ENCODE peak calls at places on chromosomes 16 and 17, in four cellular contexts. One of them, this sample, is unnamed.

GRCh38 chr16:55329791-55330190 is 5.8 kb downstream of the IRX6 start:
- DNase-seq in RWPE2: no peak
- DNase-seq in body of pancreas: no peak
- DNase-seq in A673: no peak
- DNase-seq in this sample: no peak

GRCh38 chr17:31533546-31534155 is 142.2 kb downstream of the RAB11FIP4 start:
- DNase-seq in RWPE2: peak; percentile 65
- DNase-seq in body of pancreas: peak; percentile 36
- DNase-seq in A673: peak; percentile 41
- DNase-seq in this sample: no peak

GRCh38 chr17:78661092-78661770 is 84.0 kb upstream of the DNAH17 start:
- DNase-seq in RWPE2: peak; percentile 90
- DNase-seq in body of pancreas: no peak
- DNase-seq in A673: no peak
- DNase-seq in this sample: no peak

GRCh38 chr17:46851029-46851741 is at the start of gene WNT9B:
- DNase-seq in RWPE2: no peak
- DNase-seq in body of pancreas: peak; percentile 80
- DNase-seq in A673: peak; percentile 30
- DNase-seq in this sample: peak; percentile 11

GRCh38 chr17:83179378-83179777 is 100.0 kb downstream of the METRNL start:
- DNase-seq in RWPE2: no peak
- DNase-seq in body of pancreas: no peak
- DNase-seq in A673: no peak
- DNase-seq in this sample: no peak

GRCh38 chr16:59591480-59591879 is 857.4 kb upstream of the GOT2 start:
- DNase-seq in RWPE2: no peak
- DNase-seq in body of pancreas: no peak
- DNase-seq in A673: no peak
- DNase-seq in this sample: no peak

GRCh38 chr16:84380405-84380804 is 12.1 kb downstream of the ATP2C2 start:
- DNase-seq in RWPE2: no peak
- DNase-seq in body of pancreas: no peak
- DNase-seq in A673: no peak
- DNase-seq in this sample: no peak

GRCh38 chr16:65570261-65570660 is 448.4 kb upstream of the CDH11 start:
- DNase-seq in RWPE2: no peak
- DNase-seq in body of pancreas: no peak
- DNase-seq in A673: no peak
- DNase-seq in this sample: no peak

DNA sequence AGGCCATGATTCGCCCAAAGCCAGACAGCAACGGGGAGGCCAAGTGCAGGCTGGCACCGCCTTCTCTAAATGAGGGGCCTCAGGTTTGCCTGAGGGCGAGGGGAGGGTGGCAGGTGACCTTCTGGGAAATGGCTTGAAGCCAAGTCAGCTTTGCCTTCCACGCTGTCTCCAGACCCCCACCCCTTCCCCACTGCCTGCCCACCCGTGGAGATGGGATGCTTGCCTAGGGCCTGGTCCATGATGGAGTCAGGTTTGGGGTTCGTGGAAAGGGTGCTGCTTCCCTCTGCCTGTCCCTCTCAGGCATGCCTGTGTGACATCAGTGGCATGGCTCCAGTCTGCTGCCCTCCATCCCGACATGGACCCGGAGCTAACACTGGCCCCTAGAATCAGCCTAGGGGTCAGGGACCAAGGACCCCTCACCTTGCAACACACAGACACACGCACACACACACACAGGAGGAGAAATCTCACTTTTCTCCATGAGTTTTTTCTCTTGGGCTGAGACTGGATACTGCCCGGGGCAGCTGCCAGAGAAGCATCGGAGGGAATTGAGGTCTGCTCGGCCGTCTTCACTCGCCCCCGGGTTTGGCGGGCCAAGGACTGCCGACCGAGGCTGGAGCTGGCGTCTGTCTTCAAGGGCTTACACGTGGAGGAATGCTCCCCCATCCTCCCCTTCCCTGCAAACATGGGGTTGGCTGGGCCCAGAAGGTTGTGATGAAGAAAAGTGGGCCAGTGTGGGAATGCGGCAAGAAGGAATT is 18.7 kb downstream of the NGFR start:
- DNase-seq in RWPE2: no peak
- DNase-seq in body of pancreas: peak; percentile 42
- DNase-seq in A673: no peak
- DNase-seq in this sample: no peak
- H3K27ac ChIP-seq in RWPE2: no peak overlapping the region
- H3K27ac ChIP-seq in body of pancreas: no peak overlapping the region
- H3K27ac ChIP-seq in A673: no peak overlapping the region
- H3K27ac ChIP-seq in this sample: no peak overlapping the region

DNA sequence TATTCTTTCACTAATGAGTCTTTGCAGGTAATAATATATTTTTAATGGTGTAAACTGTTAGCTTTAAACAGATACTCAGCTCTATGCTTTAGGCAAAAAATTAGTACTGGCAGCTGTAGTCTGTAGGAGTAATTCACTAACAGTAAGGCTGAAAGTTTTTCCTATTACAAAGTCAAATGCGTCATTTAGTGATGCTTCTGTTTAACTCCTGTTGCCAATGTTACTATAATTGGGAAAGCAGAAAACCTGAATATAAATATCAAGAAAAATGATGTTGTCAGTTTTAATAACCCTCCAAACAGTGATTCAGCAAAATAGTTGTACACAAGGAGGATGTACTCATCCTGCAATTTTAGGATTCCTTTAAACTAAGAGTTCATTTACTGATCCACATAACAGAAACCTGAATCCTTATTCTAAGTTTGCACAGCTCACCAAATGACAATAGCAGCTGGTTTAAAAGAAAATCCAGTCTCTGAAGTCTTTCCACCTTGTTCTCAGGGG is 4.3 kb downstream of the CDR2 start:
- DNase-seq in RWPE2: no peak
- DNase-seq in body of pancreas: no peak
- DNase-seq in A673: peak; percentile 32
- DNase-seq in this sample: no peak
- H3K27ac ChIP-seq in RWPE2: peak overlapping the region; percentile 52
- H3K27ac ChIP-seq in body of pancreas: peak overlapping the region; percentile 5
- H3K27ac ChIP-seq in A673: peak overlapping the region; percentile 85
- H3K27ac ChIP-seq in this sample: no peak overlapping the region

DNA sequence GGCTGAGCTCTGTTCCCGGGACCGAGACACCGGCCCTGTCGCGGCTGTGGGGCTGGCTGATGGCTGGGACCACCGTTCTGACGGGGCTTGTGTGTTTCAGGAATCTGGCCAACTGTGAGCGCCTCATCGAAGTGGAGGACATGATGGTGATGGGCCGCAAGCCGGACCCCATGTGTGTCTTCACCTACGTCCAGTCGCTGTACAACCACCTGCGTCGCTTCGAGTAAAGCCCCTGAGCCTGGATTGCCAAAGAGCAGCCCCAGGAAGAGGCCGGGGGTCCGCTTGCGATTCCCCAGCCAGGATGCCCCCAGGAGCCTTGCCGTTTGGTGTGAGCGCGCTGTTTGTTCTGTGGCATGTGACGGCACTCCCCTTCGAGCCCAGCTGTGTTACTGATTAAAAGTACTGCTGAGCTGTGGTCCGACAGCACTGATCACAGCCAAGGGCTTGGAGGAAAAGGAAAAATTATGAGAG is 23.0 kb downstream of the SMTNL2 start:
- DNase-seq in RWPE2: no peak
- DNase-seq in body of pancreas: peak; percentile 31
- DNase-seq in A673: no peak
- DNase-seq in this sample: no peak
- H3K27ac ChIP-seq in RWPE2: no peak overlapping the region
- H3K27ac ChIP-seq in body of pancreas: no peak overlapping the region
- H3K27ac ChIP-seq in A673: no peak overlapping the region
- H3K27ac ChIP-seq in this sample: no peak overlapping the region

GRCh38 chr17:35073991-35074627 is 10.6 kb upstream of the RFFL start:
- DNase-seq in RWPE2: no peak
- DNase-seq in body of pancreas: no peak
- DNase-seq in A673: no peak
- DNase-seq in this sample: no peak
- H3K27ac ChIP-seq in RWPE2: peak overlapping the region; percentile 11
- H3K27ac ChIP-seq in body of pancreas: peak overlapping the region; percentile 50
- H3K27ac ChIP-seq in A673: no peak overlapping the region
- H3K27ac ChIP-seq in this sample: peak overlapping the region; percentile 75

GRCh38 chr16:11989238-11990160 is 13.0 kb downstream of the SNX29 start:
- DNase-seq in RWPE2: no peak
- DNase-seq in body of pancreas: no peak
- DNase-seq in A673: no peak
- DNase-seq in this sample: peak; percentile 23
- H3K27ac ChIP-seq in RWPE2: no peak overlapping the region
- H3K27ac ChIP-seq in body of pancreas: no peak overlapping the region
- H3K27ac ChIP-seq in A673: no peak overlapping the region
- H3K27ac ChIP-seq in this sample: peak overlapping the region; percentile 77